ENCODE peak calls at places on chromosome 16, in five cellular contexts. A is HCT116; Y is OCI-LY7; H is upper lobe of left lung; I is CD8-positive, alpha-beta T cell. J is an unnamed sample.

GRCh38 chr16:55476625-55477533 is 2.1 kb upstream of the MMP2 start:
- DNase-seq in A (no peak), Y (no peak), H (no peak), I (no peak), J (no peak)

GRCh38 chr16:25176136-25176535 is 40.6 kb upstream of the AQP8 start:
- DNase-seq in A (no peak), Y (no peak), H (no peak), I (no peak), J (no peak)

GRCh38 chr16:66918803-66919568 is at the start of gene CDH16:
- DNase-seq in A (no peak), Y (no peak), H (no peak), I (no peak), J (no peak)

GRCh38 chr16:81645925-81646324 is 133.2 kb upstream of the PLCG2 start:
- DNase-seq in A (no peak), Y (no peak), H (no peak), I (no peak), J (no peak)

GRCh38 chr16:12159028-12159427 is 182.5 kb downstream of the SNX29 start:
- DNase-seq in A (no peak), Y (no peak), H (no peak), I (no peak), J (no peak)

GRCh38 chr16:10616744-10617640 is 36.6 kb upstream of the EMP2 start:
- DNase-seq in A (peak), Y (no peak), H (peak), I (no peak), J (peak)

GRCh38 chr16:71358464-71359031 is at the start of gene CALB2:
- DNase-seq in A (no peak), Y (peak), H (peak), I (peak), J (peak)

GRCh38 chr16:35797811-35798210 is 2338.4 kb downstream of the TP53TG3F start:
- DNase-seq in A (no peak), Y (no peak), H (no peak), I (no peak), J (no peak)

GRCh38 chr16:75506567-75506966 is 11.3 kb upstream of the CHST6 start:
- DNase-seq in A (peak), Y (no peak), H (peak), I (no peak), J (peak)

GRCh38 chr16:81536648-81537047 is 92.0 kb downstream of the CMIP start:
- DNase-seq in A (no peak), Y (no peak), H (no peak), I (no peak), J (no peak)

GRCh38 chr16:22373662-22374310 is 633 bp downstream of the CDR2 start:
- DNase-seq in A (no peak), Y (peak), H (peak), I (peak), J (peak)

GRCh38 chr16:1152123-1152638 is 725 bp upstream of the CACNA1H start:
- DNase-seq in A (no peak), Y (no peak), H (no peak), I (peak), J (no peak)

GRCh38 chr16:2297506-2297860 is 29.6 kb upstream of the RNPS1 start:
- DNase-seq in A (no peak), Y (no peak), H (no peak), I (no peak), J (no peak)

GRCh38 chr16:9837481-9837880 is 344.7 kb downstream of the GRIN2A start:
- DNase-seq in A (no peak), Y (no peak), H (no peak), I (no peak), J (no peak)

GRCh38 chr16:5056347-5056746 is 9.4 kb downstream of the C16orf89 start:
- DNase-seq in A (peak), Y (peak), H (peak), I (peak), J (no peak)

GRCh38 chr16:80129791-80130190 is 411.0 kb upstream of the DYNLRB2 start:
- DNase-seq in A (no peak), Y (no peak), H (no peak), I (no peak), J (no peak)

GRCh38 chr16:17273142-17273561 is 197.6 kb downstream of the XYLT1 start:
- DNase-seq in A (peak), Y (no peak), H (peak), I (no peak), J (no peak)

GRCh38 chr16:24348511-24349290 is 92.6 kb downstream of the CACNG3 start:
- DNase-seq in A (no peak), Y (no peak), H (no peak), I (no peak), J (no peak)

GRCh38 chr16:55703003-55704001 is 47.5 kb downstream of the SLC6A2 start:
- DNase-seq in A (peak), Y (peak), H (no peak), I (no peak), J (no peak)

GRCh38 chr16:6571044-6571443 is 761.6 kb upstream of the RBFOX1 start:
- DNase-seq in A (no peak), Y (no peak), H (no peak), I (no peak), J (no peak)

GRCh38 chr16:4090476-4090875 is 25.8 kb downstream of the ADCY9 start:
- DNase-seq in A (no peak), Y (no peak), H (peak), I (no peak), J (no peak)

GRCh38 chr16:12184419-12184831 is 207.9 kb downstream of the SNX29 start:
- DNase-seq in A (no peak), Y (no peak), H (no peak), I (no peak), J (no peak)

GRCh38 chr16:73418051-73418450 is 370.1 kb upstream of the ZFHX3 start:
- DNase-seq in A (no peak), Y (no peak), H (no peak), I (no peak), J (no peak)

GRCh38 chr16:80480664-80481063 is 60.1 kb upstream of the DYNLRB2 start:
- DNase-seq in A (no peak), Y (no peak), H (no peak), I (no peak), J (no peak)

GRCh38 chr16:76278976-76279375 is 1.8 kb downstream of the CNTNAP4 start:
- DNase-seq in A (no peak), Y (peak), H (no peak), I (no peak), J (no peak)

GRCh38 chr16:69616082-69616481 is 50.3 kb downstream of the NFAT5 start:
- DNase-seq in A (no peak), Y (no peak), H (no peak), I (no peak), J (no peak)

GRCh38 chr16:528111-529011 is 849 bp downstream of the CAPN15 start:
- DNase-seq in A (no peak), Y (peak), H (peak), I (no peak), J (no peak)

GRCh38 chr16:84366208-84366607 is 2.1 kb upstream of the ATP2C2 start:
- DNase-seq in A (no peak), Y (no peak), H (no peak), I (peak), J (no peak)

GRCh38 chr16:67399218-67399733 is 6.0 kb upstream of the TPPP3 start:
- DNase-seq in A (no peak), Y (peak), H (peak), I (no peak), J (no peak)

GRCh38 chr16:9969580-9969979 is 212.6 kb downstream of the GRIN2A start:
- DNase-seq in A (no peak), Y (no peak), H (no peak), I (no peak), J (no peak)

GRCh38 chr16:15502041-15502725 is 67.8 kb downstream of the BMERB1 start:
- DNase-seq in A (peak), Y (no peak), H (no peak), I (no peak), J (no peak)

GRCh38 chr16:68902376-68903345 is 59.3 kb downstream of the TANGO6 start:
- DNase-seq in A (peak), Y (peak), H (peak), I (no peak), J (peak)

GRCh38 chr16:29712770-29713169 is 33.0 kb downstream of the C16orf54 start:
- DNase-seq in A (no peak), Y (no peak), H (no peak), I (no peak), J (no peak)

GRCh38 chr16:29714396-29714795 is 31.4 kb downstream of the C16orf54 start:
- DNase-seq in A (no peak), Y (no peak), H (no peak), I (no peak), J (no peak)

GRCh38 chr16:29708917-29709600 is 30.1 kb downstream of the QPRT start:
- DNase-seq in A (no peak), Y (no peak), H (no peak), I (no peak), J (no peak)

GRCh38 chr16:29714972-29715371 is 30.8 kb downstream of the C16orf54 start:
- DNase-seq in A (no peak), Y (no peak), H (no peak), I (no peak), J (no peak)

DNA sequence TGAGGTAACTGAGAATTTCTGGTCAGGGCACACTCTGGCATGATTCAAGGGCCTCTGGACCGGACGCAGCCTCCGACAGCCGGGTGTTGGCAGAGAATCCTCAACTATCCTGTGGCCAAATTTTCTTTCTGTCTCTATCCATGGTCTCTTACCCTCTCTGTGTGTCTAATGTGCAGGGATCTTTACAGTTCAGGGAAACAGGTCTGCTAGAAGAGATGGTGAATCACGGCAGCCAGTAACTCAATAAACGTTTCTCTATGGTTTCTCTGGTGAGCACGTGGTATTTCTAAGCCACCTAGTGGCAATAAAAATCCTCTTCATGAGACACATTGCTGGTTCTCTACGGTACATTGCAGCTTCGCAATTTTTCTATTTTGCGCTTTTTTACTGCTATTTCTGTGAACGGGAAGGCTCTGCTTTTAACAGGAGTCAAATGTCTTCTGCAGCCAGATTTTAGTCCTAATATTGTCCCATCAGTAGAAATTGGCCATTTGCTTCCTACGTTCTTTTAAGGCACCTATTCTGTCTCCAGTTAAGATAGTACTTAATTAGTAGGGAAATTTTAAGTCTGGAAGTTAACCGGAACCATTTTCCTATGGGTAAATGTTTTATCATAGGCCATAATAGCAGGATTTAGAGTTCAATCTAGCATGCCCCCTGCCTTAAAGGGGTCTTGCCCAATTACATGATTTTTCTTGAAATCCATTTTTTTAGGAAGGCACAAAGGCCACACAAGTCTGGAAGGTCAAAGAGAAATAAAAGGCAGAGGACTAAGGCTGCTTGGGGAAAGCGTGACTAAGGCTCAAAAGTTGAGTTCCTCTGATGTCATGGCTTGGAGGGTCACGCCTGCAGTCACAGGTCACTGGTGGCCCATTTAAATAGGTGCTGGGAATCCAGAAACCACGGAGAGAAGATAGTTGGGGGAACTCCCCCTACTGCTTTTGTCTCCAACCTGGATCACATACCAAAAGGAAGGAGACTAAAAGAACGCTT is 31.5 kb downstream of the QPRT start:
- DNase-seq in A (peak), Y (peak), H (no peak), I (peak), J (no peak)
- H3K4me3 ChIP-seq in A (no peak), Y (no peak), H (no peak), I (no peak), J (no peak)

GRCh38 chr16:85987750-85988078 is 88.8 kb downstream of the IRF8 start:
- DNase-seq in A (no peak), Y (no peak), H (no peak), I (no peak), J (no peak)

GRCh38 chr16:85989376-85989775 is 90.4 kb downstream of the IRF8 start:
- DNase-seq in A (no peak), Y (no peak), H (no peak), I (no peak), J (no peak)

GRCh38 chr16:85986931-85987749 is 88.2 kb downstream of the IRF8 start:
- DNase-seq in A (no peak), Y (peak), H (no peak), I (no peak), J (no peak)

GRCh38 chr16:85988723-85989313 is 89.9 kb downstream of the IRF8 start:
- DNase-seq in A (no peak), Y (peak), H (no peak), I (no peak), J (no peak)

DNA sequence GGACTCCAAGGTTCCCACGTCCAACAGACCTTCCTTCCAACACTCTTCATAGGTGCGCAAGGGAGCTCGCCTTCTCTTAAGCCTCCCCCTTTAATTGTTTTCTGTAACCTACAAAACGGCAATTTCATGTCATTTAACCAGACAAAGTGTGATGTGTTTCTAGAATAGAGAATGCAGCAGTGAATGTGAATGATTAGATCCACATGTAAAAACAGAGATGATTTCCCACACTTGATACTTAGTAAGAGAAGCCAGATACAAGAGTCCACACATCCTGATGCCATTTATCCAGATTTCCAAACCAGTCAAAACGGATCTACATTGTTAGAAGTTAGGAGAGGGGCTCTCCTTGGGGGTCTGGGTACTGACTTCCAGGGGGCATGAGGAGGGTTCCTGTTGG is 89.3 kb downstream of the IRF8 start:
- DNase-seq in A (no peak), Y (no peak), H (no peak), I (no peak), J (no peak)
- H3K4me3 ChIP-seq in A (no peak), Y (peak), H (no peak), I (no peak), J (no peak)

DNA sequence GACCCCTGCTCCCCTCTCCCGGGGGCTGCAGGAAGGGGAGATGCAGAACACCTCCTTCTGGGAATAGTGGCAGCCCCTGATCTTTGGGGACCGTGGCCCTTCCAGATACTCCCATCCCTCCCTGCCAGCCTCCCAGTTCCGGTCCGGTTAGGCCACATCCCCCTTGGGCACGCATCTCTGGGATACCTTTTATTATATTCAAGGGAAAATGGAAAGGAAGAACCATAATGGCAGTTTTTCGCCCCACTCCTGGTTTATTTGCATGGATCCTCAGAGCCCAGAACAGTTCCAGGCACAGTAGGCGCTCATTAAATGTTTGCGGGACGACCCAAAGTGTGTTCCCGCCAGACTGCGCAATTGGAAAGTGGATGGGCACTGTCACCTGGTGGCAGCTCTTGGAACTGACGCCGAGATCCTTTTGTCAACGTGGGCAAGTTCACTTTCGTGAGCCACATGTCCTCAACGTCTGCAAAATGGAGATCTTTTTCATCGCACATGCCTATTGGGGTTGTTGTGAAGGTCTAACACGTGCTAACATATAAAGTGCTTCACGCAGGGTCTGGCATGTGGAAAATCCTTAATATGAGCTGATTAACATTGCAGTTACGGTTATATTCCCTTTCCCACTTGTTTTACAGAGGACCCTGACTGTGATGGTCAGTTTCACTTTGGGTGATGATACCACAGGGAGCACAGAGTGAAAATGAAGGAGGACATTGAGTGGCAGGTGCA is 1.6 kb upstream of the GPRC5B start:
- DNase-seq in A (peak), Y (peak), H (peak), I (peak), J (peak)
- H3K4me3 ChIP-seq in A (no peak), Y (no peak), H (no peak), I (peak), J (peak)

GRCh38 chr16:50025544-50025931 is 513 bp downstream of the CNEP1R1 start:
- DNase-seq in A (no peak), Y (peak), H (peak), I (peak), J (no peak)

GRCh38 chr16:50024684-50025543 is at the start of gene CNEP1R1:
- DNase-seq in A (peak), Y (peak), H (peak), I (peak), J (peak)

GRCh38 chr16:50021509-50021908 is 3.5 kb upstream of the CNEP1R1 start:
- DNase-seq in A (no peak), Y (peak), H (no peak), I (no peak), J (no peak)

GRCh38 chr16:50023626-50024025 is 1.4 kb upstream of the CNEP1R1 start:
- DNase-seq in A (no peak), Y (no peak), H (no peak), I (no peak), J (no peak)

GRCh38 chr16:50024207-50024606 is 818 bp upstream of the CNEP1R1 start:
- DNase-seq in A (no peak), Y (no peak), H (no peak), I (no peak), J (no peak)
- H3K4me3 ChIP-seq in A (peak), Y (peak), H (no peak), I (no peak), J (no peak)

GRCh38 chr16:85370881-85371651 is 242.1 kb upstream of the GSE1 start:
- DNase-seq in A (no peak), Y (no peak), H (peak), I (no peak), J (peak)

GRCh38 chr16:85371948-85372347 is 241.2 kb upstream of the GSE1 start:
- DNase-seq in A (no peak), Y (no peak), H (no peak), I (no peak), J (no peak)

GRCh38 chr16:85373741-85374570 is 239.2 kb upstream of the GSE1 start:
- DNase-seq in A (no peak), Y (no peak), H (no peak), I (no peak), J (no peak)

GRCh38 chr16:85374571-85374872 is 238.6 kb upstream of the GSE1 start:
- DNase-seq in A (no peak), Y (no peak), H (no peak), I (no peak), J (no peak)

GRCh38 chr16:85372627-85373372 is 240.3 kb upstream of the GSE1 start:
- DNase-seq in A (no peak), Y (no peak), H (peak), I (no peak), J (no peak)
- H3K4me3 ChIP-seq in A (no peak), Y (no peak), H (no peak), I (no peak), J (no peak)

GRCh38 chr16:58028541-58029070 is 3.1 kb downstream of the MMP15 start:
- DNase-seq in A (no peak), Y (no peak), H (no peak), I (no peak), J (no peak)
- H3K4me3 ChIP-seq in A (no peak), Y (no peak), H (no peak), I (no peak), J (no peak)

J was measured in breast epithelium.